ENCODE peak calls at places on chromosomes 6 and 20, in six cellular contexts. W, D, Y, L, N and F are unnamed samples.

GRCh38 chr20:33875055-33875454 is 63.9 kb downstream of the CHMP4B start:
- DNase-seq in Y (no peak), D (no peak), L (no peak), N (no peak), W (no peak), F (no peak)

GRCh38 chr6:53593001-53593488 is 48.1 kb upstream of the GCLC start:
- DNase-seq in D (no peak), Y (no peak), W (no peak), L (no peak), N (no peak), F (no peak)

GRCh38 chr6:38192486-38192885 is 373.0 kb downstream of the ZFAND3 start:
- DNase-seq in D (no peak), W (no peak), N (no peak), L (no peak), Y (peak; percentile 32), F (no peak)

GRCh38 chr20:19211252-19211651 is 1.2 kb upstream of the SLC24A3 start:
- DNase-seq in W (no peak), L (no peak), N (no peak), Y (no peak), D (no peak), F (no peak)

GRCh38 chr6:53358440-53359087 is 9.8 kb upstream of the ELOVL5 start:
- DNase-seq in Y (no peak), D (no peak), W (no peak), N (no peak), L (no peak), F (peak; percentile 63)

GRCh38 chr20:38840053-38840893 is 34.8 kb downstream of the PPP1R16B start:
- DNase-seq in Y (no peak), N (no peak), D (peak; percentile 35), W (no peak), L (no peak), F (no peak)

GRCh38 chr20:32960849-32961731 is 43.1 kb downstream of the SUN5 start:
- DNase-seq in W (no peak), L (no peak), D (no peak), N (no peak), Y (no peak), F (no peak)

GRCh38 chr6:30883743-30884520 is at the start of gene DDR1:
- DNase-seq in D (peak; percentile 63), N (no peak), W (peak; percentile 21), Y (peak; percentile 74), L (peak; percentile 84), F (peak; percentile 76)

GRCh38 chr20:39083781-39084180 is 121.6 kb downstream of the DHX35 start:
- DNase-seq in W (no peak), Y (no peak), N (no peak), L (no peak), D (peak; percentile 70), F (no peak)

GRCh38 chr6:45423111-45423900 is 45.6 kb upstream of the SUPT3H start:
- DNase-seq in L (no peak), Y (peak; percentile 85), D (peak; percentile 39), W (no peak), N (no peak), F (no peak)